ENCODE peak calls at places on chromosomes 13 and 19, in nine cellular contexts. One of them, this sample, is unnamed.

GRCh38 chr19:49952475-49952829 is 8.5 kb downstream of the SIGLEC11 start:
- DNase-seq in NB4: no peak
- DNase-seq in type B pancreatic cell: no peak
- DNase-seq in anterior cingulate cortex: no peak
- DNase-seq in Kasumi-1: no peak
- DNase-seq in CD4-positive, alpha-beta T cell: no peak
- DNase-seq in stimulated activated CD4-positive, alpha-beta T cell treated with anti-CD3 and anti-CD28 coated beads, Interleukin-12 subunit alpha, Interleukin-12 subunit beta, amount 100 ng/mL, for 4 hours: no peak
- DNase-seq in AG09319: no peak
- DNase-seq in AG09309: no peak
- DNase-seq in this sample: no peak

GRCh38 chr13:24280722-24281121 is 28.7 kb upstream of the C1QTNF9 start:
- DNase-seq in NB4: peak; percentile 24
- DNase-seq in type B pancreatic cell: no peak
- DNase-seq in anterior cingulate cortex: no peak
- DNase-seq in Kasumi-1: no peak
- DNase-seq in CD4-positive, alpha-beta T cell: no peak
- DNase-seq in stimulated activated CD4-positive, alpha-beta T cell treated with anti-CD3 and anti-CD28 coated beads, Interleukin-12 subunit alpha, Interleukin-12 subunit beta, amount 100 ng/mL, for 4 hours: no peak
- DNase-seq in AG09319: no peak
- DNase-seq in AG09309: no peak
- DNase-seq in this sample: peak; percentile 56

GRCh38 chr19:21321996-21322395 is 7.2 kb downstream of the ZNF708 start:
- DNase-seq in NB4: no peak
- DNase-seq in type B pancreatic cell: no peak
- DNase-seq in anterior cingulate cortex: no peak
- DNase-seq in Kasumi-1: no peak
- DNase-seq in CD4-positive, alpha-beta T cell: no peak
- DNase-seq in stimulated activated CD4-positive, alpha-beta T cell treated with anti-CD3 and anti-CD28 coated beads, Interleukin-12 subunit alpha, Interleukin-12 subunit beta, amount 100 ng/mL, for 4 hours: no peak
- DNase-seq in AG09319: no peak
- DNase-seq in AG09309: no peak
- DNase-seq in this sample: no peak

GRCh38 chr13:33683376-33683775 is 134.6 kb upstream of the RFC3 start:
- DNase-seq in NB4: no peak
- DNase-seq in type B pancreatic cell: no peak
- DNase-seq in anterior cingulate cortex: no peak
- DNase-seq in Kasumi-1: no peak
- DNase-seq in CD4-positive, alpha-beta T cell: no peak
- DNase-seq in stimulated activated CD4-positive, alpha-beta T cell treated with anti-CD3 and anti-CD28 coated beads, Interleukin-12 subunit alpha, Interleukin-12 subunit beta, amount 100 ng/mL, for 4 hours: no peak
- DNase-seq in AG09319: no peak
- DNase-seq in AG09309: no peak
- DNase-seq in this sample: no peak

GRCh38 chr13:32426981-32427851 is 714 bp downstream of the N4BP2L1 start:
- DNase-seq in NB4: peak; percentile 87
- DNase-seq in type B pancreatic cell: peak; percentile 71
- DNase-seq in anterior cingulate cortex: no peak
- DNase-seq in Kasumi-1: peak; percentile 18
- DNase-seq in CD4-positive, alpha-beta T cell: peak; percentile 63
- DNase-seq in stimulated activated CD4-positive, alpha-beta T cell treated with anti-CD3 and anti-CD28 coated beads, Interleukin-12 subunit alpha, Interleukin-12 subunit beta, amount 100 ng/mL, for 4 hours: peak; percentile 56
- DNase-seq in AG09319: no peak
- DNase-seq in AG09309: no peak
- DNase-seq in this sample: no peak

GRCh38 chr19:7533281-7533819 is 2.2 kb upstream of the PNPLA6 start:
- DNase-seq in NB4: no peak
- DNase-seq in type B pancreatic cell: no peak
- DNase-seq in anterior cingulate cortex: peak; percentile 2
- DNase-seq in Kasumi-1: no peak
- DNase-seq in CD4-positive, alpha-beta T cell: no peak
- DNase-seq in stimulated activated CD4-positive, alpha-beta T cell treated with anti-CD3 and anti-CD28 coated beads, Interleukin-12 subunit alpha, Interleukin-12 subunit beta, amount 100 ng/mL, for 4 hours: no peak
- DNase-seq in AG09319: peak; percentile 41
- DNase-seq in AG09309: no peak
- DNase-seq in this sample: peak; percentile 66

GRCh38 chr19:7815325-7815724 is 14.7 kb upstream of the EVI5L start:
- DNase-seq in NB4: no peak
- DNase-seq in type B pancreatic cell: no peak
- DNase-seq in anterior cingulate cortex: no peak
- DNase-seq in Kasumi-1: no peak
- DNase-seq in CD4-positive, alpha-beta T cell: no peak
- DNase-seq in stimulated activated CD4-positive, alpha-beta T cell treated with anti-CD3 and anti-CD28 coated beads, Interleukin-12 subunit alpha, Interleukin-12 subunit beta, amount 100 ng/mL, for 4 hours: no peak
- DNase-seq in AG09319: no peak
- DNase-seq in AG09309: no peak
- DNase-seq in this sample: no peak

GRCh38 chr13:81929988-81930387 is 1589.1 kb upstream of the SPRY2 start:
- DNase-seq in NB4: peak; percentile 36
- DNase-seq in type B pancreatic cell: no peak
- DNase-seq in anterior cingulate cortex: no peak
- DNase-seq in Kasumi-1: peak; percentile 64
- DNase-seq in CD4-positive, alpha-beta T cell: no peak
- DNase-seq in stimulated activated CD4-positive, alpha-beta T cell treated with anti-CD3 and anti-CD28 coated beads, Interleukin-12 subunit alpha, Interleukin-12 subunit beta, amount 100 ng/mL, for 4 hours: no peak
- DNase-seq in AG09319: no peak
- DNase-seq in AG09309: no peak
- DNase-seq in this sample: no peak

GRCh38 chr13:45416521-45417125 is 1.6 kb downstream of the SLC25A30 start:
- DNase-seq in NB4: peak; percentile 39
- DNase-seq in type B pancreatic cell: no peak
- DNase-seq in anterior cingulate cortex: no peak
- DNase-seq in Kasumi-1: no peak
- DNase-seq in CD4-positive, alpha-beta T cell: no peak
- DNase-seq in stimulated activated CD4-positive, alpha-beta T cell treated with anti-CD3 and anti-CD28 coated beads, Interleukin-12 subunit alpha, Interleukin-12 subunit beta, amount 100 ng/mL, for 4 hours: no peak
- DNase-seq in AG09319: no peak
- DNase-seq in AG09309: no peak
- DNase-seq in this sample: no peak

GRCh38 chr13:30985637-30986205 is 53.3 kb downstream of the TEX26 start:
- DNase-seq in NB4: no peak
- DNase-seq in type B pancreatic cell: no peak
- DNase-seq in anterior cingulate cortex: no peak
- DNase-seq in Kasumi-1: no peak
- DNase-seq in CD4-positive, alpha-beta T cell: no peak
- DNase-seq in stimulated activated CD4-positive, alpha-beta T cell treated with anti-CD3 and anti-CD28 coated beads, Interleukin-12 subunit alpha, Interleukin-12 subunit beta, amount 100 ng/mL, for 4 hours: no peak
- DNase-seq in AG09319: no peak
- DNase-seq in AG09309: no peak
- DNase-seq in this sample: no peak

GRCh38 chr13:49148405-49148804 is 71.7 kb upstream of the MLNR start:
- DNase-seq in NB4: no peak
- DNase-seq in type B pancreatic cell: no peak
- DNase-seq in anterior cingulate cortex: no peak
- DNase-seq in Kasumi-1: no peak
- DNase-seq in CD4-positive, alpha-beta T cell: no peak
- DNase-seq in stimulated activated CD4-positive, alpha-beta T cell treated with anti-CD3 and anti-CD28 coated beads, Interleukin-12 subunit alpha, Interleukin-12 subunit beta, amount 100 ng/mL, for 4 hours: no peak
- DNase-seq in AG09319: no peak
- DNase-seq in AG09309: no peak
- DNase-seq in this sample: no peak

GRCh38 chr13:75132800-75133695 is 348.9 kb downstream of the TBC1D4 start:
- DNase-seq in NB4: no peak
- DNase-seq in type B pancreatic cell: no peak
- DNase-seq in anterior cingulate cortex: no peak
- DNase-seq in Kasumi-1: no peak
- DNase-seq in CD4-positive, alpha-beta T cell: no peak
- DNase-seq in stimulated activated CD4-positive, alpha-beta T cell treated with anti-CD3 and anti-CD28 coated beads, Interleukin-12 subunit alpha, Interleukin-12 subunit beta, amount 100 ng/mL, for 4 hours: no peak
- DNase-seq in AG09319: no peak
- DNase-seq in AG09309: no peak
- DNase-seq in this sample: no peak

GRCh38 chr19:49149652-49150105 is 5.5 kb downstream of the HRC start:
- DNase-seq in NB4: peak; percentile 61
- DNase-seq in type B pancreatic cell: peak; percentile 84
- DNase-seq in anterior cingulate cortex: no peak
- DNase-seq in Kasumi-1: peak; percentile 63
- DNase-seq in CD4-positive, alpha-beta T cell: no peak
- DNase-seq in stimulated activated CD4-positive, alpha-beta T cell treated with anti-CD3 and anti-CD28 coated beads, Interleukin-12 subunit alpha, Interleukin-12 subunit beta, amount 100 ng/mL, for 4 hours: no peak
- DNase-seq in AG09319: no peak
- DNase-seq in AG09309: peak; percentile 59
- DNase-seq in this sample: peak; percentile 84

GRCh38 chr13:75468098-75468497 is 13.9 kb downstream of the TBC1D4 start:
- DNase-seq in NB4: no peak
- DNase-seq in type B pancreatic cell: no peak
- DNase-seq in anterior cingulate cortex: no peak
- DNase-seq in Kasumi-1: no peak
- DNase-seq in CD4-positive, alpha-beta T cell: no peak
- DNase-seq in stimulated activated CD4-positive, alpha-beta T cell treated with anti-CD3 and anti-CD28 coated beads, Interleukin-12 subunit alpha, Interleukin-12 subunit beta, amount 100 ng/mL, for 4 hours: no peak
- DNase-seq in AG09319: no peak
- DNase-seq in AG09309: no peak
- DNase-seq in this sample: no peak

GRCh38 chr19:5990289-5990797 is 12.4 kb upstream of the RANBP3 start:
- DNase-seq in NB4: no peak
- DNase-seq in type B pancreatic cell: no peak
- DNase-seq in anterior cingulate cortex: no peak
- DNase-seq in Kasumi-1: no peak
- DNase-seq in CD4-positive, alpha-beta T cell: no peak
- DNase-seq in stimulated activated CD4-positive, alpha-beta T cell treated with anti-CD3 and anti-CD28 coated beads, Interleukin-12 subunit alpha, Interleukin-12 subunit beta, amount 100 ng/mL, for 4 hours: no peak
- DNase-seq in AG09319: no peak
- DNase-seq in AG09309: no peak
- DNase-seq in this sample: no peak

GRCh38 chr19:12365094-12365371 is 450 bp downstream of the ZNF442 start:
- DNase-seq in NB4: peak; percentile 43
- DNase-seq in type B pancreatic cell: no peak
- DNase-seq in anterior cingulate cortex: no peak
- DNase-seq in Kasumi-1: peak; percentile 23
- DNase-seq in CD4-positive, alpha-beta T cell: no peak
- DNase-seq in stimulated activated CD4-positive, alpha-beta T cell treated with anti-CD3 and anti-CD28 coated beads, Interleukin-12 subunit alpha, Interleukin-12 subunit beta, amount 100 ng/mL, for 4 hours: no peak
- DNase-seq in AG09319: no peak
- DNase-seq in AG09309: no peak
- DNase-seq in this sample: no peak

GRCh38 chr13:71672527-71672926 is 194.5 kb downstream of the DACH1 start:
- DNase-seq in NB4: no peak
- DNase-seq in type B pancreatic cell: no peak
- DNase-seq in anterior cingulate cortex: no peak
- DNase-seq in Kasumi-1: no peak
- DNase-seq in CD4-positive, alpha-beta T cell: no peak
- DNase-seq in stimulated activated CD4-positive, alpha-beta T cell treated with anti-CD3 and anti-CD28 coated beads, Interleukin-12 subunit alpha, Interleukin-12 subunit beta, amount 100 ng/mL, for 4 hours: no peak
- DNase-seq in AG09319: no peak
- DNase-seq in AG09309: no peak
- DNase-seq in this sample: no peak

GRCh38 chr19:42360787-42361544 is 29.1 kb downstream of the CNFN start:
- DNase-seq in NB4: no peak
- DNase-seq in type B pancreatic cell: no peak
- DNase-seq in anterior cingulate cortex: no peak
- DNase-seq in Kasumi-1: no peak
- DNase-seq in CD4-positive, alpha-beta T cell: no peak
- DNase-seq in stimulated activated CD4-positive, alpha-beta T cell treated with anti-CD3 and anti-CD28 coated beads, Interleukin-12 subunit alpha, Interleukin-12 subunit beta, amount 100 ng/mL, for 4 hours: no peak
- DNase-seq in AG09319: no peak
- DNase-seq in AG09309: no peak
- DNase-seq in this sample: no peak

GRCh38 chr19:3250675-3251074 is 26.2 kb downstream of the CELF5 start:
- DNase-seq in NB4: peak; percentile 37
- DNase-seq in type B pancreatic cell: no peak
- DNase-seq in anterior cingulate cortex: no peak
- DNase-seq in Kasumi-1: peak; percentile 37
- DNase-seq in CD4-positive, alpha-beta T cell: peak; percentile 31
- DNase-seq in stimulated activated CD4-positive, alpha-beta T cell treated with anti-CD3 and anti-CD28 coated beads, Interleukin-12 subunit alpha, Interleukin-12 subunit beta, amount 100 ng/mL, for 4 hours: peak; percentile 43
- DNase-seq in AG09319: no peak
- DNase-seq in AG09309: no peak
- DNase-seq in this sample: no peak

GRCh38 chr13:44404261-44405139 is 30.9 kb downstream of the SERP2 start:
- DNase-seq in NB4: no peak
- DNase-seq in type B pancreatic cell: no peak
- DNase-seq in anterior cingulate cortex: no peak
- DNase-seq in Kasumi-1: no peak
- DNase-seq in CD4-positive, alpha-beta T cell: no peak
- DNase-seq in stimulated activated CD4-positive, alpha-beta T cell treated with anti-CD3 and anti-CD28 coated beads, Interleukin-12 subunit alpha, Interleukin-12 subunit beta, amount 100 ng/mL, for 4 hours: no peak
- DNase-seq in AG09319: no peak
- DNase-seq in AG09309: no peak
- DNase-seq in this sample: no peak

GRCh38 chr13:57624565-57625435 is 6.7 kb upstream of the PCDH17 start:
- DNase-seq in NB4: peak; percentile 69
- DNase-seq in type B pancreatic cell: no peak
- DNase-seq in anterior cingulate cortex: no peak
- DNase-seq in Kasumi-1: peak; percentile 73
- DNase-seq in CD4-positive, alpha-beta T cell: no peak
- DNase-seq in stimulated activated CD4-positive, alpha-beta T cell treated with anti-CD3 and anti-CD28 coated beads, Interleukin-12 subunit alpha, Interleukin-12 subunit beta, amount 100 ng/mL, for 4 hours: no peak
- DNase-seq in AG09319: peak; percentile 10
- DNase-seq in AG09309: no peak
- DNase-seq in this sample: no peak

GRCh38 chr13:51643114-51643881 is 59.0 kb downstream of the WDFY2 start:
- DNase-seq in NB4: peak; percentile 36
- DNase-seq in type B pancreatic cell: no peak
- DNase-seq in anterior cingulate cortex: no peak
- DNase-seq in Kasumi-1: peak; percentile 19
- DNase-seq in CD4-positive, alpha-beta T cell: no peak
- DNase-seq in stimulated activated CD4-positive, alpha-beta T cell treated with anti-CD3 and anti-CD28 coated beads, Interleukin-12 subunit alpha, Interleukin-12 subunit beta, amount 100 ng/mL, for 4 hours: no peak
- DNase-seq in AG09319: no peak
- DNase-seq in AG09309: peak; percentile 87
- DNase-seq in this sample: no peak

GRCh38 chr19:6416658-6417405 is 7.8 kb downstream of the KHSRP start:
- DNase-seq in NB4: no peak
- DNase-seq in type B pancreatic cell: no peak
- DNase-seq in anterior cingulate cortex: no peak
- DNase-seq in Kasumi-1: no peak
- DNase-seq in CD4-positive, alpha-beta T cell: no peak
- DNase-seq in stimulated activated CD4-positive, alpha-beta T cell treated with anti-CD3 and anti-CD28 coated beads, Interleukin-12 subunit alpha, Interleukin-12 subunit beta, amount 100 ng/mL, for 4 hours: no peak
- DNase-seq in AG09319: no peak
- DNase-seq in AG09309: no peak
- DNase-seq in this sample: no peak